ENCODE peak calls at places on chromosomes 12 and 14, in eight cellular contexts. V, I, N, G, Y, X, S and C are unnamed samples.

GRCh38 chr14:104826858-104827172 is 25.9 kb downstream of the ZBTB42 start:
- ATAC-seq in X (no peak), V (peak), G (no peak), S (no peak), Y (no peak), I (no peak), N (no peak), C (no peak)

GRCh38 chr12:6218526-6218925 is 18.3 kb downstream of the CD9 start:
- ATAC-seq in S (no peak), V (no peak), Y (no peak), N (no peak), I (no peak), G (no peak), X (no peak), C (no peak)

GRCh38 chr12:87704374-87704773 is 324.8 kb downstream of the C12orf50 start:
- ATAC-seq in G (peak), I (no peak), V (no peak), N (no peak), X (no peak), Y (no peak), S (no peak), C (no peak)

GRCh38 chr14:92883066-92883465 is 39.9 kb upstream of the CHGA start:
- ATAC-seq in X (no peak), V (no peak), I (no peak), N (no peak), S (no peak), G (no peak), Y (no peak), C (no peak)

GRCh38 chr14:29805415-29806123 is 122.1 kb downstream of the PRKD1 start:
- ATAC-seq in Y (peak), X (peak), I (no peak), N (no peak), V (no peak), S (peak), G (peak), C (peak)

GRCh38 chr14:92400579-92401444 is 77.8 kb downstream of the SLC24A4 start:
- ATAC-seq in G (no peak), N (no peak), V (no peak), S (peak), I (no peak), X (no peak), Y (peak), C (no peak)

GRCh38 chr14:64614992-64615391 is 65.2 kb downstream of the PPP1R36 start:
- ATAC-seq in X (no peak), Y (no peak), S (peak), V (no peak), I (no peak), G (no peak), N (no peak), C (no peak)

GRCh38 chr12:111806304-111806703 is 35.7 kb upstream of the MAPKAPK5 start:
- ATAC-seq in Y (no peak), N (no peak), X (no peak), S (no peak), I (no peak), V (no peak), G (no peak), C (no peak)

GRCh38 chr12:108060910-108061309 is 68.2 kb upstream of the WSCD2 start:
- ATAC-seq in N (no peak), X (no peak), V (no peak), I (no peak), S (no peak), G (no peak), Y (no peak), C (no peak)

GRCh38 chr12:108060054-108060453 is 69.0 kb upstream of the WSCD2 start:
- ATAC-seq in S (no peak), I (no peak), X (no peak), G (no peak), N (no peak), V (no peak), Y (no peak), C (no peak)

GRCh38 chr12:108065061-108065460 is 64.0 kb upstream of the WSCD2 start:
- ATAC-seq in G (no peak), I (no peak), Y (no peak), V (no peak), X (no peak), N (no peak), S (no peak), C (no peak)

GRCh38 chr12:108066583-108067234 is 62.4 kb upstream of the WSCD2 start:
- ATAC-seq in X (no peak), V (no peak), I (no peak), G (no peak), Y (no peak), N (no peak), S (no peak), C (no peak)

DNA sequence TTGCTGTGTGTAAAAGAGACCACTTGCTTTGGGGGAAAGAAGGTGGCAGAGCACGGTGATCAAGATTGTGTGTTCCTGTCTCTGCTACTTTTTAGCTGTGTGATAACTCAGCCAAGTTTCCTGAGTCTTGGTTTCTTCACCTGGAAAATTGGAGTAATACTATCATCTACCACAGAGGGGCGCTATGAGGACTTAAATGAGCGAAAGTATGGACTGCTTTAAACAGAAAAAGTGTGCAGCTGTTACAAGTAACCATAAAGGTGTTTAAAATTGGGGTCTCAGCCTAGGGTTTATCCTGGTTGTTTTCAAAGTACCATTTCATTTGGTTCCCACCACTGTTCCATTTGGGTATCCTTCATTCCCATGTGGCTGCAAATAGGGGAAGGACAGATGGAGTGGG is 65.9 kb upstream of the WSCD2 start:
- ATAC-seq in N (peak), X (no peak), Y (peak), S (no peak), V (no peak), I (no peak), G (no peak), C (no peak)
- TF ChIP-seq CTCF in N (peak), X (no peak), Y (peak), S (peak), V (peak), I (no peak), G (no peak), C (no peak)

DNA sequence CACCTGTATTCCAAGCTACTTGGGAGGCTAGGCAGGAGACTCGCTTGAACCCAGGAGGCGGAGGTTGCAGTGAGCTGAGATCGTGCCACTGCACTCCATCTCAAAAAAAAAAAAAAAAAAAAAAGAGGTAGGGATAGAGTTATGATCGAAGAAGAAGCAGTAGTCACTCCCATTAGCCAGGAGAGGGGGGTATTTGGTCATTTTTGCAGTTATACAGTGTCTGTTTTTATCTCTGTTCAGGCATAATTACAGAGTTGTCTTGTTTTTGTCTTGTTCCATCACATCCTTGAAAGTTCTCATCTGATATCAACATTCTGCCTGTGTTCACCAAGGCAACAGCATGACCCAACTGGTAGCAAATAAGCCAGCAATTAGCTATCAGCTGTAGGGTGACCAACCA is 98.5 kb upstream of the TMPO start:
- ATAC-seq in X (peak), G (peak), N (peak), V (peak), I (no peak), S (no peak), Y (peak), C (no peak)
- TF ChIP-seq CTCF in X (peak), G (peak), N (peak), V (peak), I (no peak), S (peak), Y (no peak), C (no peak)

GRCh38 chr12:30696103-30696408 is 387 bp upstream of the IPO8 start:
- ATAC-seq in G (no peak), X (peak), V (no peak), N (no peak), I (no peak), Y (no peak), S (no peak), C (no peak)

GRCh38 chr12:30694971-30695326 is 720 bp downstream of the IPO8 start:
- ATAC-seq in I (peak), X (peak), N (peak), S (peak), Y (peak), G (peak), V (peak), C (peak)

GRCh38 chr12:30696486-30696885 is 817 bp upstream of the IPO8 start:
- ATAC-seq in Y (no peak), N (peak), S (no peak), V (no peak), I (no peak), G (no peak), X (no peak), C (no peak)

GRCh38 chr12:30694412-30694955 is 1.2 kb downstream of the IPO8 start:
- ATAC-seq in I (no peak), Y (no peak), S (no peak), N (no peak), X (no peak), G (no peak), V (no peak), C (no peak)

GRCh38 chr12:30695327-30696102 is at the start of gene IPO8:
- ATAC-seq in Y (peak), G (peak), X (peak), N (peak), S (peak), V (peak), I (peak), C (peak)
- TF ChIP-seq CTCF in Y (peak), G (no peak), X (peak), N (peak), S (no peak), V (peak), I (no peak), C (peak)

GRCh38 chr14:59882957-59883356 is 12.4 kb upstream of the RTN1 start:
- ATAC-seq in S (no peak), Y (no peak), I (no peak), V (no peak), G (no peak), N (peak), X (peak), C (no peak)
- TF ChIP-seq CTCF in S (no peak), Y (no peak), I (no peak), V (peak), G (no peak), N (peak), X (no peak), C (no peak)

GRCh38 chr14:106372870-106373657 is 846.7 kb downstream of the TMEM121 start:
- ATAC-seq in S (no peak), V (peak), N (peak), I (peak), Y (no peak), G (peak), X (peak), C (no peak)
- TF ChIP-seq CTCF in S (peak), V (peak), N (peak), I (peak), Y (peak), G (peak), X (peak), C (no peak)

DNA sequence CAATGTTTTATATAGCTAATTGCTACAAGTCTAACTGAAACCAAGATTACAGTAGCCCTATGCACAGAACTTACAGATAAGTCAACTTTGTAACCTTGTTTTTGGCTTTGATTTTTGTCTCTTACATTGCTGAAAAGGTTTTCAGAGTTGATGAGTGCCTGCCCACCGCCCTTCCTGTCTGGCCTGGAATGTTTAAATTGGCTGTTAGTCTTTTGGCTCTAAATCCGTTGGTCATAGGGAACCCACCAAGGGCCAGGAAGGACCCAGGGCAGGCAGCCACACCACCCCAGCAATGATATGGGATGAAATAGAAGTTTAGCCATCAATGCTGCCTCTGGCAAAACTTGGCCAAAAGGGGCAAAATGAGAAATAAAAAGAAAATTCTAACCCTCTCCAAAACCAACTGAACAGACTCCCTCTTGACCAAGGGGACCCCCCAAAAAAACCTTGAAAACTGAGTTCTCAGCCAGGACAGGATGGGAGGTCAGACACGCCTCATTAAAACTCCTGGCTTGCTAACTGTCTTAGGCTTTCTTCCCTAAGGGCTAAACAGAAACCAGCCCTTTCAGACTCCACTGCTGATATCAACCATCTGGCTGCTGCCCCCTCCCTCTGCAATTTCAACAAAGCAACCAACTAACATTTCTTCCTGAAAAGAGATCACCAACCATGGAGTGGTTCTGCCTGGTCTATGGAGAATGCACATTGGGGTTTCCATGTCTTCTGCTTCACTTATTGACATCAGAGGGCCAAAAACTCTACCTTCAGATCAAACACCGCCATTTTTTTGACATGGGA is 242.1 kb upstream of the NOS1 start:
- ATAC-seq in V (no peak), Y (no peak), S (no peak), I (no peak), G (no peak), N (no peak), X (no peak), C (no peak)
- TF ChIP-seq CTCF in V (peak), Y (no peak), S (no peak), I (no peak), G (no peak), N (no peak), X (no peak), C (no peak)

DNA sequence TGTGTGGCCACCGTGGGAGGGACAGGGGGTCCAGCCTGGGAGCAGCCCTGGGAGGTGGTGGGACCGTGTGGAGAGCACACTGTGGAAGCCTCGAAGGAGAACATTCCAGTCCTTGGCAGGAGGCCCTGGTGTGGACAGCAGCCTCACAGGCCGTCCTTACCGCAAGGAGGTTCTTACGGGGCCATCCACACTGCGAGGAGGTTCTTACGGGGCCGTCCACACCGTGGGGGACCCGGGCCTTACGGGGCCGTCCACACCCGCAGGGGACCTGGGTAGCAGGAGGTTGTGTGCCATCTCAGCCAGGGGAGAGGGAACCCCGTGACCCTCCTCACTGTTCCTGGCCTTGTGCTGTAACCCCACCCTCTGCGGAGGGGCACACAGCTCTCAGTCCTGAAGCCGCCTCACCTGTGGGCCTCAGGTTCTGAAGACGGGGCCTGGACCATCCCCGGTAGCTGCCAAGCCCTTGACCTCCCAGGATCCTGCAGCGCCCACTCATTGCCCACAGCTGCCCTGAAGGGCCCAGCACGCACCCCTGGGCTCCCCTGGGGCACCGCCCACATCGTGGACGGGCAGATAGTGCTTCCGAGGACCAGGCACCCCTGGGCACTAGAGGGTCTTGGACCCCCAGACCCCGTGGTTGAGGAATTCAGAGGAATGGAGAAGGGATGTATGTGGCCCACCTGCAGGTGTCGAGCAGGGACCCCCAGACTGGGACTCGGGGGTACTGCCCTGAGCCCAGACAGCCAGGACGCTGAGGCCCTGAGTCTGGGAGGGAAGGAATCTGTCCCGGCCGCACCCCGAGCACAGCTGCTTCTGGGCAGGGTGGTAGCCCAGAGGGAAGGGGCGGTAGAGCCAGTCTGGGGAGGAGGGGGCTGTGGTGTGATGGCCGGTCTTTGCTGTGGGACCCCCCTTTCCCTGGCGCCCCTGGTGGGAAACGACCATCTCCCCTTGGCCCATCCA is 37.3 kb downstream of the LRCOL1 start:
- ATAC-seq in N (no peak), S (no peak), I (no peak), G (no peak), X (no peak), V (no peak), Y (no peak), C (no peak)
- TF ChIP-seq CTCF in N (no peak), S (no peak), I (no peak), G (no peak), X (no peak), V (no peak), Y (no peak), C (no peak)